ENCODE peak calls at places on chromosomes 12 and 14, in nine cellular contexts. P, H, M, Y, K, J, U, L and F are unnamed samples.

GRCh38 chr14:48970995-48971394 is 615.2 kb downstream of the RPS29 start:
- DNase-seq in P (no peak), H (no peak), M (no peak), Y (no peak), K (no peak), J (no peak), U (no peak), L (no peak), F (no peak)

GRCh38 chr12:94561943-94562411 is 88.4 kb downstream of the TMCC3 start:
- DNase-seq in P (no peak), H (peak), M (peak), Y (no peak), K (no peak), J (no peak), U (no peak), L (no peak), F (peak)

GRCh38 chr12:33115716-33116115 is 219.1 kb upstream of the PKP2 start:
- DNase-seq in P (no peak), H (no peak), M (no peak), Y (no peak), K (no peak), J (no peak), U (no peak), L (no peak), F (no peak)

GRCh38 chr12:84875241-84875640 is 37.4 kb downstream of the SLC6A15 start:
- DNase-seq in P (no peak), H (no peak), M (no peak), Y (no peak), K (no peak), J (no peak), U (no peak), L (no peak), F (no peak)

GRCh38 chr12:128807161-128807724 is 16.5 kb downstream of the SLC15A4 start:
- DNase-seq in P (no peak), H (peak), M (peak), Y (no peak), K (no peak), J (no peak), U (peak), L (no peak), F (no peak)

GRCh38 chr14:65222434-65222833 is 120.1 kb upstream of the MAX start:
- DNase-seq in P (no peak), H (no peak), M (peak), Y (no peak), K (no peak), J (peak), U (no peak), L (no peak), F (peak)

GRCh38 chr14:75163677-75164076 is 12.7 kb downstream of the TMED10 start:
- DNase-seq in P (no peak), H (no peak), M (no peak), Y (no peak), K (no peak), J (no peak), U (no peak), L (no peak), F (no peak)

GRCh38 chr12:78966062-78966461 is 101.5 kb downstream of the SYT1 start:
- DNase-seq in P (no peak), H (no peak), M (no peak), Y (no peak), K (no peak), J (no peak), U (no peak), L (no peak), F (no peak)

GRCh38 chr12:54463484-54463883 is 9.9 kb downstream of the GTSF1 start:
- DNase-seq in P (no peak), H (no peak), M (no peak), Y (no peak), K (no peak), J (no peak), U (no peak), L (no peak), F (no peak)

GRCh38 chr12:124386059-124386458 is 91.2 kb downstream of the RFLNA start:
- DNase-seq in P (peak), H (no peak), M (no peak), Y (no peak), K (no peak), J (no peak), U (no peak), L (no peak), F (no peak)

GRCh38 chr14:103854822-103855733 is 7.7 kb upstream of the PPP1R13B start:
- DNase-seq in P (peak), H (peak), M (peak), Y (peak), K (no peak), J (no peak), U (peak), L (no peak), F (peak)

GRCh38 chr12:120610560-120610959 is 29.4 kb upstream of the POP5 start:
- DNase-seq in P (no peak), H (no peak), M (no peak), Y (no peak), K (no peak), J (no peak), U (no peak), L (no peak), F (no peak)

GRCh38 chr12:52184813-52185212 is 7.0 kb downstream of the KRT80 start:
- DNase-seq in P (no peak), H (no peak), M (no peak), Y (no peak), K (no peak), J (no peak), U (no peak), L (no peak), F (no peak)

DNA sequence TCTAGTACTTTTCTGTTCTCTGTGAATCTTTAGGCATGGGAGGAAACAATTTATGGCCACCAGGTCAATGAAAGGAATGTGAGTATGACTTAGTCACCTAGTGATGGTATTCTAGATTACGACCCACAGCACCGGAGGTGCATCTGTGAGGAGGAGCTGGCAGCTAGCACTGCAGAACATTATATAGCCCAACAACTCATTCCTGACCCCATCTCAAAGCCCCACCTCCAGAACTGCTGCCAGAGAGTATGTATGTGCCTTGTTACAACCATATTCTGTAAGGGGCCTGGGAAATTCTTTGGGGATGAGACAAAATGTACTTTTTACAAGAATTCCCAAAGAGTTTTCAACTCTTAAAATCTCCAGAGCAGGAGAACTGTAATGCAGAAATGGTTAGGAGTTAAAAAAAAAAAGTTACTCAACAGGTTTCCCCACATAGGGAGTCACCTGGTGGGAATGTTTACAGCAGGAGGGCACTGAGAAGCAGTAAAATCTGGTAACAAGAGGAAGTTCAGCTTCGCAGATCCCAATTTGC is 34.9 kb upstream of the CERS5 start:
- DNase-seq in P (no peak), H (no peak), M (peak), Y (no peak), K (no peak), J (no peak), U (no peak), L (no peak), F (no peak)
- TF ChIP-seq POLR2A in P (no peak), H (no peak), M (no peak), Y (no peak), K (no peak), J (no peak), U (no peak), L (no peak), F (no peak)

DNA sequence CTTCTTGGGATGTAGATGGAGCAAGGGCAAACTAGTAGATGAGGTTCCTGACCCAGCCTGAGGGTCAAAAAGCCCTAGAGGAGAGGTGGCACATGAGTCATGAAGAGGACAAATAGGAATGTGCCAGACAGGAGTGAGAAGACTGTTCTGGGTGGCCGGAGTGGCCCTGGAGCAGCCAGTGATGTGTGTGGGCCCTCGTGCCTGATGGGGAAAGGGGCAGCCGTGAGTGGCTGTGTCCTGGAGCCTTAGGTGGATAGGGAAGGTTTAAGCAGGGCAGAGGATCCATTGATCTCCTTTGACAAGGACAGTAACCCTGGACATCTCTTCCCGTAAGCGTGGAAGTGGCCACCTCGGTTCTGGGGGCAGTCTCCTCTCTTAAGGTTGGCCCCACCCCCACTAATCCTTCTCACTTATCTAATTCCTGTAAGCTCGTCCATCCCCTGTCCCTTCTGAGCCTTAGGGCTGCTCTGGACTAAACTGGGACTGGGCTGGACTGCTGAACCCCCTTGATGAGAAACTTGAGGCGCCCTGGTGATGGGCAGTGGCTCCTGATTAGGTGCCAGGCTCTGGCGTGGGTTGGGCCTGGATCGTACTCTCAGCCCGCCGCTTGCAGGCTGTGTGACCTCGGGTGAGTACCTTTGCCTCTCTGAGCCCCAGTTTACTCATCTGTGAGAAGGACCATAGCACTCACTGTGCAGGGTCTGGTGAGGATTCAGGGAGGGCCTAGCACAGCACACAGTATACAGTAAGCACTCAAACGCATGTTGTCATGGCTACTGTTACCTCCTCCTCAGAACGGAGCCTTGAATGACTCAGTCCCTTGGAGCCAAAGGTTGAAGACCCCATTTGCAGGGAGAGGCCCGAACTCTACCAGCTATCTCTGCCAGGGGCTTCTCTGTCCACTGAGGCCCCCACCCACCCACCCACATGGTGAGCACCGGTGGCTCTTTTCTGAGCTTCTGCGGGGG is 4.0 kb downstream of the FAM222A start:
- DNase-seq in P (no peak), H (no peak), M (no peak), Y (no peak), K (no peak), J (no peak), U (no peak), L (no peak), F (no peak)
- H3K4me3 ChIP-seq in P (no peak), H (no peak), M (no peak), Y (no peak), K (no peak), J (no peak), U (no peak), L (no peak), F (no peak)

GRCh38 chr12:25083211-25083610 is 111.7 kb downstream of the DNAI7 start:
- DNase-seq in P (no peak), H (no peak), M (no peak), Y (no peak), K (no peak), J (no peak), U (no peak), L (no peak), F (no peak)

GRCh38 chr12:25087596-25087995 is 107.4 kb downstream of the DNAI7 start:
- DNase-seq in P (no peak), H (no peak), M (no peak), Y (no peak), K (no peak), J (no peak), U (no peak), L (no peak), F (no peak)

GRCh38 chr12:25084816-25085215 is 110.1 kb downstream of the DNAI7 start:
- DNase-seq in P (no peak), H (no peak), M (no peak), Y (no peak), K (no peak), J (no peak), U (no peak), L (no peak), F (no peak)

DNA sequence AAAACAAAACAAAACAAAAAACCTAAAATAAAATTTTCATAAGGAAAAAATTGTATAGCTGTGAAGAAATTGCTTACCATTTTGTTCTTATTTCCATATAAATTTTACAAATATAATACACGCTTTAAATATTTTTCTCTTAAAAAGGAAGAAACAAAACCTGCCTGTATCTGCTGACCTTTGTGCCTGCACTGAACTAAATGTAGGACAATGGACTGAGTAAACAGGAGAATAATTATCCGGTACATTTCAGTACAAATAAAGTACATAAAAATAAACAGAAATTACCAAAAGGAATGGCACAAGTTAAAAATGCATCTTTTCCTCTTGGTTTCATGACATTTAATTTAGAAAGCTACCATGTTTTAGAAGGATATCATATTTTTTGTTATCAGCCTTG is 112.3 kb downstream of the DNAI7 start:
- DNase-seq in P (no peak), H (no peak), M (no peak), Y (no peak), K (no peak), J (no peak), U (no peak), L (no peak), F (no peak)
- TF ChIP-seq POLR2A in P (no peak), H (no peak), M (no peak), Y (no peak), K (no peak), J (no peak), U (no peak), L (no peak), F (no peak)

GRCh38 chr14:89956294-89957009 is 725 bp downstream of the TDP1 start:
- DNase-seq in P (peak), H (peak), M (peak), Y (peak), K (no peak), J (peak), U (peak), L (peak), F (peak)

GRCh38 chr14:89953602-89954001 is 928 bp downstream of the EFCAB11 start:
- DNase-seq in P (no peak), H (no peak), M (no peak), Y (no peak), K (no peak), J (no peak), U (no peak), L (no peak), F (no peak)

GRCh38 chr14:89954045-89955021 is at the start of gene EFCAB11:
- DNase-seq in P (peak), H (peak), M (peak), Y (peak), K (peak), J (peak), U (peak), L (peak), F (peak)

GRCh38 chr14:89955418-89956293 is at the start of gene TDP1:
- DNase-seq in P (peak), H (peak), M (peak), Y (peak), K (peak), J (peak), U (peak), L (peak), F (peak)

DNA sequence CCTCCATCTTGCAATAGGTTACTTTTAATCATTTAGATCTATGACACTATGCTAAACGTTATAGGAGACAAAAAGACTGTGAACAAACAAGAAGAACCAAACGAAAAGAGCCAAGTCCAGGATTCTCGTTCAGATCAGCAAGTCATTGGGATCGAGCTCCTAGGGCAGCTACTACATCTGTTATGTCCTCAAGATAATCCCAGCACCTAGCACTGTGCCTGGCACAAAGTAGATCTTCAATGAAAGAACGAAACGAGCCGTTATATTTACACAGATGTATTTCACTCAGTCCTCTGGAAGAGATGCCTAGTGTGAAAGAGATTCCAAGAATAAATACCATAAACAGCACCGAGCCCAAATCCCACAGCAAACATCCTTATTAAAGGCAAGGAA is 488 bp upstream of the EFCAB11 start:
- DNase-seq in P (no peak), H (no peak), M (no peak), Y (no peak), K (no peak), J (no peak), U (no peak), L (no peak), F (no peak)
- H3K4me3 ChIP-seq in P (peak), H (peak), M (peak), Y (peak), K (peak), J (peak), U (peak), L (peak), F (peak)

GRCh38 chr14:96781371-96781770 is 15.8 kb upstream of the VRK1 start:
- DNase-seq in P (no peak), H (no peak), M (no peak), Y (no peak), K (no peak), J (no peak), U (no peak), L (no peak), F (no peak)
- TF ChIP-seq POLR2A in P (no peak), H (no peak), M (no peak), Y (no peak), K (no peak), J (no peak), U (no peak), L (no peak), F (no peak)

GRCh38 chr12:1306096-1306495 is 288.3 kb downstream of the FBXL14 start:
- DNase-seq in P (no peak), H (no peak), M (peak), Y (no peak), K (no peak), J (peak), U (no peak), L (no peak), F (no peak)

GRCh38 chr12:1306817-1307216 is 287.6 kb downstream of the FBXL14 start:
- DNase-seq in P (no peak), H (no peak), M (no peak), Y (no peak), K (no peak), J (no peak), U (no peak), L (no peak), F (no peak)

GRCh38 chr12:1302471-1302870 is 291.9 kb downstream of the FBXL14 start:
- DNase-seq in P (no peak), H (no peak), M (no peak), Y (no peak), K (no peak), J (no peak), U (no peak), L (no peak), F (no peak)

GRCh38 chr12:1307796-1308195 is 286.6 kb downstream of the FBXL14 start:
- DNase-seq in P (no peak), H (no peak), M (no peak), Y (no peak), K (no peak), J (no peak), U (no peak), L (no peak), F (no peak)

GRCh38 chr12:1305063-1305434 is 289.3 kb downstream of the FBXL14 start:
- DNase-seq in P (no peak), H (no peak), M (no peak), Y (no peak), K (no peak), J (no peak), U (no peak), L (no peak), F (no peak)
- H3K4me3 ChIP-seq in P (no peak), H (no peak), M (no peak), Y (no peak), K (no peak), J (no peak), U (no peak), L (no peak), F (no peak)

GRCh38 chr12:30837595-30837994 is 82.8 kb upstream of the CAPRIN2 start:
- DNase-seq in P (no peak), H (no peak), M (no peak), Y (no peak), K (no peak), J (no peak), U (no peak), L (no peak), F (no peak)
- TF ChIP-seq POLR2A in P (no peak), H (no peak), M (no peak), Y (no peak), K (no peak), J (no peak), U (no peak), L (no peak), F (no peak)

DNA sequence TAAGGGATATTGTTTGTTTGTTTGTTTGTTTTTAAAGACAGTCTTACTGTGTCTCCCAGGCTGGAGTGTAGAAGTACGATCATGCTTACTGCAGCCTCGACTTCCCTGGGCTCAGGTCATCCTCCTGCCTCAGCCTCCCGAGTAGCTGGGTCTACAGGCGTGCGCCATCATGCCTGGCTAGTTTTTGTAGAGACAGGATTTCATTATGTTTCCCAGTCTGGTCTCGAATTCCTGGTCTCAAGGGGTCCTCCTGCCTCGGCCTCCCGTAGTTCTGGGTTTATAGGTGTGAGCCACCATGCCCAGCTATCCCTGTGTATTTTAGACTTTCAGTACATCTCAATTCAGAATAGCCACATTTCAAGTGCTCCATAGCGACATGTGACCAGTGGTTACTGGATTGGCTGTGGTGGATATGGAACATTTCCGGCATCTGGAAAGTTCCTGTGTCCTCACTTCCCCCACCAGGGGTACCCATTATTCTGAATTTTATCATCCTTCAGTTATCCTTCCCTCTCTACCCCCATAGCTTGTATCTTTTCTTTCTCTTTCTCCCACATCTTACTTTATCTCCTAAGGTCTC is 61.1 kb downstream of the HRK start:
- DNase-seq in P (no peak), H (no peak), M (no peak), Y (peak), K (no peak), J (no peak), U (no peak), L (no peak), F (no peak)
- H3K4me3 ChIP-seq in P (no peak), H (no peak), M (no peak), Y (no peak), K (peak), J (no peak), U (no peak), L (no peak), F (no peak)

GRCh38 chr14:23095196-23096108 is at the start of gene C14orf119:
- DNase-seq in P (peak), H (peak), M (peak), Y (peak), K (peak), J (peak), U (peak), L (no peak), F (peak)
- TF ChIP-seq POLR2A in P (peak), H (peak), M (peak), Y (peak), K (peak), J (peak), U (peak), L (peak), F (peak)

GRCh38 chr12:116860281-116860680 is 21.0 kb downstream of the HRK start:
- DNase-seq in P (no peak), H (no peak), M (no peak), Y (no peak), K (no peak), J (no peak), U (no peak), L (no peak), F (no peak)
- H3K4me3 ChIP-seq in P (peak), H (peak), M (no peak), Y (peak), K (no peak), J (no peak), U (no peak), L (no peak), F (no peak)